ENCODE peak calls at places on chromosomes 7 and 10, in nine cellular contexts. Y is astrocyte; G is adrenal gland; X is heart right ventricle; L is CD4-positive, alpha-beta T cell; S is right cardiac atrium; M is upper lobe of right lung; C is cardiac muscle cell; T is fibroblast of lung. Q is an unnamed sample.

GRCh38 chr10:28681345-28681763 is 4.0 kb downstream of the BAMBI start:
- DNase-seq in Y (peak), G (peak), X (no peak), L (no peak), S (peak), M (no peak), C (peak), T (no peak), Q (no peak)

GRCh38 chr10:128268015-128268722 is 141.9 kb upstream of the MKI67 start:
- DNase-seq in Y (no peak), G (no peak), X (no peak), L (no peak), S (peak), M (no peak), C (peak), T (peak), Q (peak)

GRCh38 chr7:3464900-3465622 is 164.0 kb downstream of the SDK1 start:
- DNase-seq in Y (no peak), G (no peak), X (no peak), L (peak), S (no peak), M (no peak), C (no peak), T (no peak), Q (no peak)

GRCh38 chr7:50718311-50718710 is 64.4 kb downstream of the GRB10 start:
- DNase-seq in Y (no peak), G (no peak), X (no peak), L (no peak), S (no peak), M (no peak), C (no peak), T (no peak), Q (no peak)

GRCh38 chr7:42440951-42441350 is 203.9 kb upstream of the GLI3 start:
- DNase-seq in Y (no peak), G (no peak), X (no peak), L (no peak), S (no peak), M (no peak), C (no peak), T (no peak), Q (no peak)

GRCh38 chr10:31204090-31204489 is 114.9 kb upstream of the ZEB1 start:
- DNase-seq in Y (peak), G (peak), X (peak), L (no peak), S (peak), M (no peak), C (peak), T (peak), Q (no peak)

GRCh38 chr7:92615861-92616260 is 25.7 kb upstream of the FAM133B start:
- DNase-seq in Y (no peak), G (no peak), X (no peak), L (no peak), S (no peak), M (no peak), C (no peak), T (no peak), Q (peak)

GRCh38 chr7:1055084-1055450 is 10.7 kb downstream of the GPR146 start:
- DNase-seq in Y (no peak), G (peak), X (peak), L (peak), S (peak), M (peak), C (no peak), T (peak), Q (peak)

GRCh38 chr7:20331231-20331880 is 656 bp downstream of the ITGB8 start:
- DNase-seq in Y (no peak), G (peak), X (peak), L (no peak), S (peak), M (peak), C (peak), T (peak), Q (peak)

GRCh38 chr10:69232736-69233135 is 12.6 kb downstream of the HKDC1 start:
- DNase-seq in Y (no peak), G (no peak), X (no peak), L (peak), S (no peak), M (no peak), C (no peak), T (no peak), Q (no peak)

GRCh38 chr10:69497611-69498390 is 46.5 kb downstream of the TSPAN15 start:
- DNase-seq in Y (no peak), G (peak), X (no peak), L (no peak), S (no peak), M (peak), C (no peak), T (no peak), Q (no peak)

GRCh38 chr7:137953692-137954470 is 48.0 kb downstream of the CREB3L2 start:
- DNase-seq in Y (peak), G (no peak), X (no peak), L (no peak), S (no peak), M (no peak), C (no peak), T (peak), Q (no peak)

GRCh38 chr10:60527676-60528075 is 138.0 kb upstream of the ANK3 start:
- DNase-seq in Y (no peak), G (no peak), X (no peak), L (no peak), S (no peak), M (no peak), C (no peak), T (no peak), Q (no peak)

GRCh38 chr10:95835149-95835860 is 72.5 kb upstream of the CC2D2B start:
- DNase-seq in Y (peak), G (no peak), X (no peak), L (no peak), S (no peak), M (no peak), C (no peak), T (no peak), Q (no peak)

GRCh38 chr7:1990001-1990670 is 242.6 kb downstream of the MAD1L1 start:
- DNase-seq in Y (no peak), G (no peak), X (peak), L (no peak), S (peak), M (no peak), C (no peak), T (peak), Q (no peak)

GRCh38 chr10:34732926-34733325 is 82.2 kb downstream of the PARD3 start:
- DNase-seq in Y (peak), G (no peak), X (no peak), L (no peak), S (no peak), M (no peak), C (no peak), T (no peak), Q (no peak)

GRCh38 chr10:121595806-121596667 is 2.2 kb downstream of the FGFR2 start:
- DNase-seq in Y (no peak), G (no peak), X (no peak), L (no peak), S (no peak), M (no peak), C (peak), T (no peak), Q (peak)

GRCh38 chr10:103637855-103638561 is 144.5 kb downstream of the NEURL1 start:
- DNase-seq in Y (peak), G (peak), X (peak), L (no peak), S (peak), M (no peak), C (no peak), T (peak), Q (no peak)

GRCh38 chr7:155860840-155861479 is 48.7 kb upstream of the SHH start:
- DNase-seq in Y (peak), G (peak), X (no peak), L (no peak), S (peak), M (peak), C (no peak), T (peak), Q (no peak)

GRCh38 chr10:6351540-6351939 is 148.8 kb downstream of the PFKFB3 start:
- DNase-seq in Y (no peak), G (no peak), X (no peak), L (no peak), S (no peak), M (no peak), C (no peak), T (no peak), Q (no peak)

GRCh38 chr10:29392376-29393021 is 103.6 kb downstream of the LYZL1 start:
- DNase-seq in Y (no peak), G (peak), X (peak), L (peak), S (peak), M (no peak), C (peak), T (peak), Q (no peak)

GRCh38 chr10:644076-644942 is 45.2 kb downstream of the DIP2C start:
- DNase-seq in Y (no peak), G (no peak), X (no peak), L (no peak), S (no peak), M (peak), C (no peak), T (no peak), Q (no peak)

GRCh38 chr7:97842006-97842405 is 30.2 kb downstream of the ASNS start:
- DNase-seq in Y (no peak), G (no peak), X (no peak), L (no peak), S (no peak), M (no peak), C (no peak), T (no peak), Q (no peak)

GRCh38 chr10:60148266-60148840 is 241.3 kb downstream of the ANK3 start:
- DNase-seq in Y (peak), G (peak), X (peak), L (no peak), S (no peak), M (no peak), C (no peak), T (peak), Q (no peak)

GRCh38 chr10:70476249-70477035 is 2.1 kb upstream of the PALD1 start:
- DNase-seq in Y (no peak), G (no peak), X (no peak), L (no peak), S (no peak), M (no peak), C (no peak), T (no peak), Q (no peak)

GRCh38 chr7:42831051-42831952 is 80.6 kb downstream of the C7orf25 start:
- DNase-seq in Y (peak), G (peak), X (peak), L (no peak), S (peak), M (peak), C (peak), T (peak), Q (peak)

GRCh38 chr10:9069136-9069535 is 1014.6 kb downstream of the GATA3 start:
- DNase-seq in Y (peak), G (no peak), X (no peak), L (no peak), S (no peak), M (no peak), C (no peak), T (no peak), Q (no peak)

DNA sequence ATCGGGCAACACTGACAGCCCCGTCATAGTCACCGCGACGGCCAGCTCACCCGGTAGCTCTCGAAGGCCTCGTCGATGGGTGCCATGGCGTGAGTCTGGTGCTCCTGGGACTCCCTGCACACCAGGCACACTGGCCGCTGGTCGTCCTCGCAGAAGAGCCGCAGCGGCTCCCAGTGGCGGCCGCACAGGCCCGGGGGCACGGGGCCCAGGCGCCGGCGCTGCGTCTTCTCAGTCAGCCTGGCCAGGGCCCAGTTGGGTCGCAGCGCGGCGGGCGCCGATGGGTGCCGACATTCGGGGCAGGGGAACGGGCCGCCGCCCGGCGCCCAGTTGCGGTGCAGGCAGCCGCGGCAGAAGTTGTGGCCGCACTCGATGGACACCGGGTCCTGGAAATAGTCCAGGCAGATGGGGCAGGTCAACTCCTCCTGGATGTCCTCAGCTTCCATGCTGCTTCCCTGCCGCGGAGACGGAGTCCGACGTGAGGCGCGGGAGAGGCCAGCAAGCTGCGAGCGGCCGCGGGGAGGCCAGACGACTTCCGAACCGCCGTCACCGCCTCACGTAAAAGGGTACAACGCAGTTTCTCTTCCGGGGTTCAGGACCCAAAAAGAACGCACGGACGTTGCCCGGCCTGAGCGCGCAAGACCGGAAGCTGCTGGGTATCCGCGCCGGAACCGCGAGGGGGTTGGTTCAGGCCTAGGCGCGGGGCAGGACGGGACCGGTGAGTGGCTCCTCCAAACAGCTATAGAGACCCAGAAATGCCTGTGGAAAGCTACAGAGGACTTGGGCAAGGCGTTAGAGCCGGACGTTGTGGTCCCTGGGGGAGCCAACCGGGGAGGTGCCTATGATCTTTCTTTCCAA is at the start of gene TRIM4:
- DNase-seq in Y (peak), G (peak), X (peak), L (peak), S (peak), M (peak), C (peak), T (peak), Q (peak)
- H3K27ac ChIP-seq in Y (peak), G (peak), X (peak), L (peak), S (peak), M (peak), C (peak), T (peak), Q (peak)

GRCh38 chr7:128121731-128122576 is 90.7 kb upstream of the LRRC4 start:
- DNase-seq in Y (no peak), G (no peak), X (peak), L (no peak), S (peak), M (no peak), C (no peak), T (no peak), Q (no peak)
- H3K27ac ChIP-seq in Y (no peak), G (no peak), X (no peak), L (no peak), S (no peak), M (no peak), C (no peak), T (no peak), Q (no peak)

DNA sequence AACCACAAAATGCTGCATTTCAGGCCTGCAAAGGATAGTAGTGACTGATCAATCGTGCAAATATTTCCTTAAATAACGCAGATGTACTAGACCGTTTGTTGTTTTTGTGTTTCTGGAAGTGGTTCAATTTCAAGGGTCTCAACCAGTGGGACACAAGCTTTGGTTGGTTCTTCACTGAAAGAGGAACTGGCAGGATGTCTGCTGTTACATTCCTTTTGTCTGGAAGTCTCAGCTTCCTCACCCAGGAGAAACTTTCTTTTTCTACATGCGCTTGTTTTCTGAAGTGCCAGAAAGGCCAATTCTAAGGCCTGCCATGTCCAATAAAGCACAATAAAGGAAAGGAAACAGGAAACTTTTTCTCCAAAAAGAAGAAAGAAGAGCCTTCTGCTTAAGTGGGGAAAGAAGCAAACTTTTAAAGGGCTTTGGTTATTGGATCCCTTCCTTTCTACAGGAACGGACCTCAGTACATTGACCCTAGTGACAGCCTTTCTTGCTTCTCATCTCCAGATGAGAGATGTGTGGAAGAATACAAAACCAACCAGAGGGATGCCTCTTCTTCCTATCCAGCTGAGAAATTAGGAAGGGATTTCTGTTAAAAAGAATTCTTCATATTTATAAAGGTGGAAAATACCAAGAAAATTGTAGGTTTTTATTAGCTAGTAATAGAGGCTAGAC is 4.2 kb downstream of the DKK1 start:
- DNase-seq in Y (peak), G (no peak), X (no peak), L (no peak), S (no peak), M (no peak), C (no peak), T (peak), Q (no peak)
- H3K27ac ChIP-seq in Y (peak), G (no peak), X (no peak), L (no peak), S (no peak), M (no peak), C (no peak), T (peak), Q (no peak)

GRCh38 chr10:44979281-44980181 is 922 bp upstream of the DEPP1 start:
- DNase-seq in Y (no peak), G (no peak), X (no peak), L (no peak), S (no peak), M (no peak), C (no peak), T (no peak), Q (no peak)

GRCh38 chr10:44978570-44979280 is at the start of gene DEPP1:
- DNase-seq in Y (peak), G (peak), X (peak), L (peak), S (peak), M (peak), C (peak), T (peak), Q (peak)

GRCh38 chr10:44982114-44982460 is 3.5 kb upstream of the DEPP1 start:
- DNase-seq in Y (peak), G (no peak), X (no peak), L (no peak), S (peak), M (no peak), C (no peak), T (no peak), Q (no peak)

GRCh38 chr10:44981172-44982113 is 2.8 kb upstream of the DEPP1 start:
- DNase-seq in Y (peak), G (peak), X (no peak), L (no peak), S (peak), M (no peak), C (no peak), T (peak), Q (no peak)

GRCh38 chr10:44980309-44981171 is 1.9 kb upstream of the DEPP1 start:
- DNase-seq in Y (no peak), G (no peak), X (no peak), L (no peak), S (no peak), M (no peak), C (no peak), T (no peak), Q (no peak)
- H3K27ac ChIP-seq in Y (peak), G (peak), X (peak), L (no peak), S (peak), M (peak), C (no peak), T (peak), Q (peak)

GRCh38 chr10:110456523-110457091 is 41.1 kb upstream of the DUSP5 start:
- DNase-seq in Y (peak), G (peak), X (no peak), L (no peak), S (peak), M (no peak), C (no peak), T (no peak), Q (no peak)
- H3K27ac ChIP-seq in Y (no peak), G (no peak), X (peak), L (no peak), S (no peak), M (no peak), C (no peak), T (no peak), Q (no peak)

GRCh38 chr7:106010331-106010730 is 47.3 kb downstream of the CDHR3 start:
- DNase-seq in Y (peak), G (no peak), X (no peak), L (no peak), S (no peak), M (no peak), C (no peak), T (no peak), Q (no peak)
- H3K27ac ChIP-seq in Y (no peak), G (peak), X (no peak), L (no peak), S (no peak), M (no peak), C (peak), T (peak), Q (no peak)

DNA sequence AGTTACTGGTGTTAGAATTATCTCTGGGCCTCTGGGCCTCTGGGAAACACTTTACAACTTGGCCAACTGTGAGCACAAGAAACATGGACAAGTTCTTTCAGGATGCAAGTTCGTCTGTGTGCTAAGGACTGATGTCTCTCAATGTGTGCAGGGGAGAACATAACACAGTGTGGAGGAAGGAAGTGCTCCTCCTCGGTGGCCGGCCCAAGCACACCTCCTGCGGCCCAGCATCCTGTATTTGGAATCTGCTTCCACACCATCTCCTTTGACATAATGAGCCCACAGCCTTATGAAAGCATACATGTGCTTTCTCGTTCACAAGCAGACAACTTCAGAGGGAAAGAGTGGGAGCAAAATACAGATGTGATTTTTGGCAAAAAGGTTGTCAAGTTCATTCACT is 59.0 kb downstream of the MTPN start:
- DNase-seq in Y (no peak), G (no peak), X (no peak), L (no peak), S (no peak), M (no peak), C (no peak), T (no peak), Q (no peak)
- H3K27ac ChIP-seq in Y (no peak), G (no peak), X (no peak), L (no peak), S (no peak), M (no peak), C (no peak), T (no peak), Q (no peak)

Q was measured in caudate nucleus.